ENCODE peak calls at places on chromosomes 12 and 14, in four cellular contexts. J, U, A and Y are unnamed samples. For H3K4me1, the result is how much of the 10 kb centered on the place peaks cover.

GRCh38 chr12:104864668-104865067 is 93.4 kb downstream of the SLC41A2 start:
- DNase-seq in A (no peak), J (no peak), U (no peak), Y (no peak)

GRCh38 chr14:99562848-99563748 is 40.9 kb downstream of the CCDC85C start:
- DNase-seq in U (peak), J (peak), A (no peak), Y (peak)

GRCh38 chr14:50860478-50861086 is 11.3 kb upstream of the ABHD12B start:
- DNase-seq in J (peak), U (peak), A (peak), Y (peak)

GRCh38 chr12:55715833-55716581 is at the start of gene BLOC1S1:
- DNase-seq in U (peak), J (peak), A (peak), Y (peak)

GRCh38 chr12:34207858-34208257 is 185.6 kb downstream of the ALG10 start:
- DNase-seq in U (no peak), A (no peak), J (no peak), Y (no peak)

GRCh38 chr14:94081386-94081820 is 293 bp downstream of the IFI27L1 start:
- DNase-seq in J (no peak), U (no peak), A (no peak), Y (no peak)

GRCh38 chr12:4518106-4518728 is 20.5 kb upstream of the RAD51AP1 start:
- DNase-seq in U (no peak), J (no peak), A (no peak), Y (peak)

GRCh38 chr12:79326225-79326624 is 364.5 kb downstream of the PAWR start:
- DNase-seq in J (no peak), U (no peak), A (no peak), Y (no peak)

GRCh38 chr14:69928111-69928523 is 48.9 kb downstream of the SMOC1 start:
- DNase-seq in J (no peak), U (no peak), A (no peak), Y (peak)

DNA sequence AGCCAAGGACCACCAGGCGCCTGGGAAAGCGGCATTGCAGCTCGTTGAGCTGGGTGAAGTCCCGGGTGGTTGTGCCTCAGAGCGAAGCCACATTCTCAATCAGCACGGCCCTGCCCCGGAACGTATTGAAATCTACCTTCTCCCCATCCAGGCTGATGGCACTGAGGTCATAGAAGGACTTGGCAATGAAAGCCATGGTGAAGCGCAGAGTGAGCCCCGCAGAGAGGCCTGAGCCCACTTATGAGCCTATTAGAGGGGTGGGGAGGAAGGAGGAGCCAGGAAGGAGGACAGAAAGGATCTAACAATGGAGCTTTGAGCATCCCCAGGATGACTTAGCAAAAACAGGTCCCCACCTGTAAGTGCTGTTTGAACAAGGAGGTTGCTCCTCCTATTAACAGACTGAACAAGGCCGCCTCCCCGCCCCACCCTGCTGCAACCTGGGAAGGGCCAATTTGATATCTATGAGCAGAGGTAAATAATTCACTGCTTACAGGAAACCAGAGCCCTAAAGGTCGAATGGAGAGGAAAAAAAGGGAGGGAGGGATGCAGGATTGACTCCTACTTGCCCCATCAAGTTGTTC is at the start of gene GPX2:
- DNase-seq in A (no peak), J (no peak), U (no peak), Y (no peak)
- H3K4me1 ChIP-seq in A (under half), J (under half), U (under half), Y (under half)

GRCh38 chr14:95468416-95469133 is 47.9 kb downstream of the SYNE3 start:
- DNase-seq in U (no peak), A (no peak), J (no peak), Y (no peak)
- H3K4me1 ChIP-seq in U (under half), A (under half), J (under half), Y (under half)

GRCh38 chr12:120118710-120119097 is 2.2 kb upstream of the RAB35 start:
- DNase-seq in A (no peak), U (no peak), J (no peak), Y (peak)

GRCh38 chr12:120117961-120118709 is 1.6 kb upstream of the RAB35 start:
- DNase-seq in U (no peak), J (peak), A (no peak), Y (peak)

GRCh38 chr12:120121766-120122293 is 5.3 kb upstream of the RAB35 start:
- DNase-seq in J (no peak), A (no peak), U (no peak), Y (no peak)

GRCh38 chr12:120121343-120121742 is 4.8 kb upstream of the RAB35 start:
- DNase-seq in J (no peak), A (no peak), U (no peak), Y (no peak)

GRCh38 chr12:120119395-120119973 is 2.9 kb upstream of the RAB35 start:
- DNase-seq in A (no peak), U (no peak), J (no peak), Y (peak)
- H3K4me1 ChIP-seq in A (half or more), U (under half), J (under half), Y (under half)

GRCh38 chr14:21267431-21267845 is 1.8 kb downstream of the HNRNPC start:
- DNase-seq in U (no peak), J (no peak), A (no peak), Y (no peak)
- H3K4me1 ChIP-seq in U (under half), J (under half), A (half or more), Y (under half)

GRCh38 chr14:68165274-68165843 is 345.8 kb downstream of the RAD51B start:
- DNase-seq in U (no peak), A (no peak), J (no peak), Y (no peak)

GRCh38 chr14:68167019-68167716 is 347.6 kb downstream of the RAD51B start:
- DNase-seq in A (no peak), J (no peak), U (no peak), Y (no peak)

GRCh38 chr14:68168460-68169109 is 349.0 kb downstream of the RAD51B start:
- DNase-seq in U (no peak), J (no peak), A (no peak), Y (no peak)

GRCh38 chr14:68164723-68165122 is 345.1 kb downstream of the RAD51B start:
- DNase-seq in A (no peak), J (no peak), U (no peak), Y (no peak)

DNA sequence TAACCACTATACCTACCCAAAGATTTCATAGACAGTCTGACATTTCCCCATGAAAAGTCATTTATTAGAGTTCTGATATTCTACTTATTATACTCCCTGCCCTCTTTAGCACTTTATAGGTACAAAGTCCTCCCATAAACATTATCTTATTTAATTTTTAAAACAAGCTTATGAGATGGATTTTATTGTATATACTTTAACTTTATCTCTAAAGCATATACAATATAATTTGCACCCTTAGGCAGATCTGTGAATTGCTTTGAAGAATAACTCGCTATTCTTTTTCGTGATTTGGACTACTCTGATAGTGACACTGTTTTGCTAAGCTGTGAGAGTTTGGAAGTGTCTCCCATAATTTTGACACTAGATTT is 348.1 kb downstream of the RAD51B start:
- DNase-seq in A (no peak), U (no peak), J (no peak), Y (no peak)
- H3K4me1 ChIP-seq in A (under half), U (under half), J (under half), Y (under half)

GRCh38 chr12:116870306-116870705 is 10.9 kb downstream of the HRK start:
- DNase-seq in J (no peak), A (no peak), U (no peak), Y (no peak)

GRCh38 chr12:116864371-116865160 is 16.7 kb downstream of the HRK start:
- DNase-seq in A (no peak), J (no peak), U (no peak), Y (peak)

GRCh38 chr12:116863275-116863767 is 17.9 kb downstream of the HRK start:
- DNase-seq in J (peak), A (no peak), U (no peak), Y (peak)

GRCh38 chr12:116862167-116862566 is 19.1 kb downstream of the HRK start:
- DNase-seq in U (no peak), J (no peak), A (no peak), Y (no peak)

DNA sequence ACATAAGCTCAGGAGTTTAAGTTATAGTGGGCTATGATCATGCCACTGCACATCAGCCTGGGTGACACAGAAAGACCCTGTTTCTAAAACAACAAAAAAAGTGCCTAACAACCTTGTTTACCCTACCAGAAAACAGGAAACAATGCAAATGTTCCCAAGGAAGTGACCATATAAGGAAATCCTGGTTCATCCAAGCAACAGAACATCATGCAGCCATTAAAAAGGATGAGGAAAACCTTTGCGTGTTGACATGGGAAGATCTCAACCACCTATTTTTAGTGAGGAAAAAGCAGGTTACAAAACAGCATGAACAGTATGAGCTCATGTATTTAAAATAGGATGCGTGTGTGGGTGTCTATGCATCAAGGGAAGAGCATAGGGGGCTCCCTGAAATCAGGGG is 13.7 kb downstream of the HRK start:
- DNase-seq in U (no peak), A (no peak), J (no peak), Y (no peak)
- H3K4me1 ChIP-seq in U (under half), A (under half), J (under half), Y (under half)

GRCh38 chr14:90809530-90810312 is 6.5 kb downstream of the TTC7B start:
- DNase-seq in J (no peak), A (no peak), U (no peak), Y (no peak)
- H3K4me1 ChIP-seq in J (under half), A (under half), U (under half), Y (under half)